ENCODE peak calls at places on chromosome 22, in six cellular contexts. F, Z, P, S, N and W are unnamed samples. For H3K9me3 and H3K27me3, the result is how much of the 10 kb centered on the place peaks cover.

GRCh38 chr22:46652081-46652929 is 32.1 kb downstream of the GRAMD4 start:
- DNase-seq in F (no peak), Z (no peak), P (peak), S (no peak), N (no peak), W (no peak)

GRCh38 chr22:22120160-22120559 is 124.4 kb upstream of the VPREB1 start:
- DNase-seq in F (no peak), Z (no peak), P (no peak), S (no peak), N (no peak), W (no peak)

GRCh38 chr22:29435236-29435635 is 3.1 kb upstream of the RFPL1 start:
- DNase-seq in F (no peak), Z (no peak), P (peak), S (no peak), N (no peak), W (no peak)

GRCh38 chr22:38824587-38824986 is 19.2 kb downstream of the NPTXR start:
- DNase-seq in F (peak), Z (peak), P (peak), S (peak), N (peak), W (no peak)

GRCh38 chr22:30088468-30088867 is 8.2 kb downstream of the HORMAD2 start:
- DNase-seq in F (no peak), Z (no peak), P (no peak), S (no peak), N (no peak), W (no peak)

GRCh38 chr22:43837666-43838065 is 24.6 kb downstream of the SULT4A1 start:
- DNase-seq in F (no peak), Z (no peak), P (no peak), S (no peak), N (no peak), W (no peak)

GRCh38 chr22:17580461-17581031 is 17.2 kb downstream of the SLC25A18 start:
- DNase-seq in F (peak), Z (peak), P (peak), S (no peak), N (no peak), W (no peak)

GRCh38 chr22:41873391-41873790 is 40.5 kb downstream of the SREBF2 start:
- DNase-seq in F (no peak), Z (no peak), P (no peak), S (no peak), N (no peak), W (no peak)

GRCh38 chr22:24768537-24769374 is 5.8 kb downstream of the PIWIL3 start:
- DNase-seq in F (peak), Z (peak), P (peak), S (peak), N (peak), W (peak)

GRCh38 chr22:44085743-44086741 is 61.9 kb downstream of the PARVB start:
- DNase-seq in F (peak), Z (peak), P (peak), S (peak), N (peak), W (peak)

GRCh38 chr22:49796596-49797270 is 30.9 kb downstream of the BRD1 start:
- DNase-seq in F (no peak), Z (no peak), P (no peak), S (no peak), N (no peak), W (no peak)

GRCh38 chr22:30870451-30871345 is 97.9 kb downstream of the MORC2 start:
- DNase-seq in F (no peak), Z (no peak), P (no peak), S (no peak), N (no peak), W (no peak)

GRCh38 chr22:23053912-23054530 is 16.3 kb upstream of the GNAZ start:
- DNase-seq in F (no peak), Z (no peak), P (no peak), S (no peak), N (no peak), W (no peak)

GRCh38 chr22:48052621-48052890 is 1290.1 kb downstream of the TBC1D22A start:
- DNase-seq in F (no peak), Z (no peak), P (no peak), S (no peak), N (no peak), W (no peak)
- H3K9me3 ChIP-seq in F (under half), Z (under half), P (under half), S (under half), N (under half), W (under half)

DNA sequence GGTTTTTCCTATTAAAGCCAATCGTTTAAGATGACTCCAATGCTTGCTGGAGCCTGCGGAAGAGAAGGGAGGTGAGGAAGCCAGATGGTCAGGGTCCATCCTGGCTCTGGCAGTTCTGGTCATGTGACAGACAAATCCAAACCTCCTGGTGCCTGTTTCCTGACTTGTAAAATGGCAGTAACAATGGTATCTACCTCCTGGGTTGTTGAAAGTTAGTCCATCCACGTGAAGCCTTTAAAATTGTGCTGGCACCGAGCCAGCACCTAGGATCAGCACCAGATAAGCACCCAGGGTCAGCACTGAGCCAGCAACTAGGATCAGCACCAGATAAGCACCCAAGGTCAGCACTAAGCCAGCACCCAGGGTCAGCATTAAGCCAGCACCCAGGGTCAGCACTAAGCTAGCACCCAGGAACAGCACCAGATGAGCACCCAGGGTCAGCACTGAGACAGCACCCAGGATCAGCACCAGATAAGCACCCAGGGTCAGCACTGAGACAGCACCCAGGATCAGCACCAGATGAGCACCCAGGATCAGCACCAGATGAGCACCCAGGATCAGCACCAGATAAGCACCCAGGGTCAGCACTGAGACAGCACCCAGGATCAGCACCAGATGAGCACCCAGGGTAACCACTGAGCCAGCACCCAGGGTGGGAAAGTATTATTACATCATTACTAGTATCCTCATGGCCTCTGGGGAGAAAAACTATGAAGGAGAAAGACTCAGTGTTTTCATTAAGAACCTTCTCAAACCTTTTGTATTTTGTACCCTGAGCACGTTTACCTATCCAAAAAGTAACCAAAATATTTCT is 17.2 kb downstream of the KIAA0930 start:
- DNase-seq in F (no peak), Z (no peak), P (no peak), S (no peak), N (no peak), W (peak)
- H3K27me3 ChIP-seq in F (under half), Z (under half), P (under half), S (under half), N (under half), W (under half)

DNA sequence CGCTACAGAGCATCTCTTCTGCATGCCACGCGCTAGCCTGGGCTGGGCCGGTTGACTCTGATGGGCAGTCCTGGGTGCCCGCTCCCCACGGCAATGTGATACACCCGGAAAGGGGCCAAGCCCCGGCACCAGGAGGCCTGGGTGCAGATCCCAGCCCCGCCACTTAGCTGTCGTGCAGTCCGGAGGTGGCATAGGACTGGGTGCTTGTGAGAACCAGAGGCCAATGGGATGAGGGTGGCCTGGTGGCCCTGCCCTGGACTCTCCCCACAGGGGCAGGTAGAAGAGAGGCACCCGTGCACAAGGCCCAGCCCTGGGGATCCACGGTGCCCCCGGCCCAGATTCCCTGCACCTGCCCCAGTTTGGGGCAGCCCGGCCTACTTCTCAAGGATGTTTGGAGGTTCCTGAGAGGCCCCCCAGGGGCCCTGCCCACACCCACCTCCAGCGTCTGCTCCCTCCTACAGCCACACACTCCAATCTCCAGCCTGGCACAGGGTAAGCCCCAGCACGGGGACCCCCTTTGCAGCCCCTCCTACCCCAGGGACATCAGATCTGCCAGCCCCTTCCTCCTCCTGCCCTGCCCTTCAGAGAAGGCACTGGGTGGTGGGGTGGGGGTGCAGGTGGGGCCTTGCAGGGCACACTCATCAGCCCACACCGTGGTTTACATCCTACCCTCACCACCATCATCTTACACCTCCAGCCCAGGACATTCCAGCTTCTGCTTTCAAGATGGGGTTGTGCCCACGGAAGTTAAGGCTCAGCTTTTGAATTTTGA is 66.9 kb downstream of the CYTH4 start:
- DNase-seq in F (no peak), Z (no peak), P (no peak), S (no peak), N (no peak), W (no peak)
- TF ChIP-seq CTCF in F (no peak), Z (no peak), P (no peak), S (no peak), N (no peak), W (no peak)

GRCh38 chr22:19488285-19488684 is 8.6 kb downstream of the CDC45 start:
- DNase-seq in F (no peak), Z (no peak), P (no peak), S (no peak), N (no peak), W (no peak)

GRCh38 chr22:19492504-19493174 is 12.9 kb downstream of the CDC45 start:
- DNase-seq in F (no peak), Z (no peak), P (no peak), S (no peak), N (no peak), W (no peak)

GRCh38 chr22:19494001-19494560 is 14.4 kb downstream of the CDC45 start:
- DNase-seq in F (no peak), Z (no peak), P (no peak), S (no peak), N (no peak), W (no peak)

GRCh38 chr22:19488884-19489843 is 9.4 kb downstream of the CDC45 start:
- DNase-seq in F (no peak), Z (no peak), P (no peak), S (no peak), N (no peak), W (no peak)

GRCh38 chr22:19490628-19491230 is 11.0 kb downstream of the CDC45 start:
- DNase-seq in F (no peak), Z (no peak), P (no peak), S (no peak), N (no peak), W (no peak)
- H3K9me3 ChIP-seq in F (under half), Z (under half), P (under half), S (under half), N (under half), W (under half)

DNA sequence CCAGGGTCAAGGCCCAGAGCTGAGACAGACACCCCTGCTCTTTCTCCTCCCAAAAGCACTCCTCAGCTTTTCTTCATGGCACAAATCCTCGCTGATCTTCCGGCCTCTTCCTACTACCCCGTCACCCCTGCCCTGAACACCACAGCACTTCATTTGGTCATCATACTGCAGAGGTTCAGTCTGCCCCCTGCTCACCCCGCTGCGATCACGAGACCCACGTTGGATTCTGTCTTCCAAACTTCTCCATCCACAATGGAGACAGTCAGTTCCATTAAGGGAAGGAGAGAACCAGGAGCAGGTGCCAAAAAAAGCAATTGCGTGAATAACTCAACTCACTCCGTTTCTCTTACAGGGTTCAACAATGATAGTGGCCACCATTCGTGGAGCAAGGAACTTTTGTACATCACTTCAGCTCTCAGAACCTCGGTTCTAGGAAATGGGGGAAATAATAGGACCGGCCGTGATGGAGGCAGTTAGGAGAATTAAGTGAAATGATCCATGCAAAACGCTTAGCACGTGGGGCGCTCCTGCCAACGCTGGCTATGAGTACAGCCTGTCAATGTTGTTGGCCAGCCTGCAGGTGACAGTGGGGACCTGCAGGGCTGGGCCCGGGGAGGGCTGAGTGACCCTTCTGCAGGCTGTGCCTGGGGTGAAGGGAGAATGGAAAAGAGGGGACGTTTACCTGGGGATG is 45.9 kb downstream of the MN1 start:
- DNase-seq in F (no peak), Z (no peak), P (no peak), S (no peak), N (no peak), W (no peak)
- H3K27me3 ChIP-seq in F (under half), Z (under half), P (under half), S (under half), N (under half), W (under half)

DNA sequence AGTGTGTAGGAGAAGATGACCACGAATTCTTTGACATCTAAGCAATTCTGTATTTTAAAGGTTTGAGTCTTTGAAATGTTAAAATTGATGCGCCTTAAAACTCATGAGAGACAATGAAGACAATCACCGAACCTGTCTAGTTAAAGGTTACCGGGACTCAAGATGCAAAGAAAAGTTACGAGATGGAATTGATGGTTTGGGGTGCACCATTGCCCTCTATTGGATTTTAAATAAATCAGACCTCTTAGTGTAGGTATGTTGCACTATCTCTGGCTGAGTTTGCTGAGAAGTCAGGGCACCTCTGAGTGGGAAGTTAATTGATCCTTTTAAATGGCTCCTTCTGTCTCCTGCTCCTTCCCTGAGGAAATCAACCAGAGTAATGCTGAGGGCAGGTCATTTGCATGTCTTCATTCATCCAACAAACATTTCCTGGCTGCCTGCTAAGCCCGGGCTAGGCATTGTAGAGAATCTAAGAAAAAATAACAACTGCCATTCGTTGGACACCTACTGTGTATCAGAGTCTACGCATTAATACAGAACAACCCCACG is 19.4 kb upstream of the TMA7B start:
- DNase-seq in F (no peak), Z (no peak), P (no peak), S (no peak), N (no peak), W (no peak)
- TF ChIP-seq CTCF in F (no peak), Z (no peak), P (no peak), S (no peak), N (no peak), W (no peak)

DNA sequence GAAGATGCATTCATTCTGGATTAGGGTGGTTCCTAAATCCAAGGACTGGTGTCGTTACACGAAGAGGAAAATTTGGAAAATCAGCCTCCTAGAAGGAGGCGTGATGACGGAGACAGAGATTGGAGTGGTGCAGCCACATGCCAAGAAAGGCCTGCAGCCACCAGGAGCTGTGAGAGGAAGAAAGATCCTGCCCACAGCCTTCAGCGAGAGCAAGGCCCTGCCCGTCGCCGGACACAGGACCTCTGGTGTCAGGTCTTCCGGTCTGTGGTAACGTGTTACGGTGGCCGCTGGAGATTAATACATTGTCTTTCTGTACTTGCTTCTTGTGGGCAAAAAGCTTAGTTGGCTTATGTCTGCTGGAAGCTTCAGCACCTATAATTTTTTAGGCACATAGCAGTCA is 1045.8 kb downstream of the BRD1 start:
- DNase-seq in F (no peak), Z (no peak), P (no peak), S (no peak), N (no peak), W (no peak)
- H3K9me3 ChIP-seq in F (under half), Z (under half), P (under half), S (under half), N (under half), W (under half)